ENCODE peak calls at places on chromosomes 1 and 21, in eight cellular contexts. B, N, R, S, W, I, Z and Y are unnamed samples. For H3K36me3, the result is how much of the 10 kb centered on the place peaks cover.

GRCh38 chr1:42934541-42935312 is 23.9 kb downstream of the SLC2A1 start:
- DNase-seq in B (no peak), N (no peak), R (no peak), S (no peak), W (no peak), I (no peak), Z (peak), Y (no peak)

GRCh38 chr21:25752389-25752788 is 17.6 kb downstream of the GABPA start:
- DNase-seq in B (no peak), N (no peak), R (no peak), S (no peak), W (no peak), I (no peak), Z (no peak), Y (no peak)

GRCh38 chr21:28427356-28428022 is 565.2 kb downstream of the LTN1 start:
- DNase-seq in B (peak), N (no peak), R (no peak), S (no peak), W (peak), I (no peak), Z (no peak), Y (peak)

GRCh38 chr21:42040411-42041180 is 30.4 kb upstream of the ZBTB21 start:
- DNase-seq in B (peak), N (no peak), R (no peak), S (peak), W (peak), I (no peak), Z (no peak), Y (peak)

GRCh38 chr1:33176362-33176850 is 5.4 kb downstream of the TRIM62 start:
- DNase-seq in B (peak), N (no peak), R (no peak), S (no peak), W (peak), I (no peak), Z (no peak), Y (no peak)

GRCh38 chr1:222786107-222786506 is 28.7 kb upstream of the DISP1 start:
- DNase-seq in B (no peak), N (no peak), R (no peak), S (no peak), W (no peak), I (no peak), Z (no peak), Y (peak)

GRCh38 chr1:214658785-214659184 is 55.8 kb downstream of the CENPF start:
- DNase-seq in B (peak), N (no peak), R (no peak), S (no peak), W (peak), I (no peak), Z (no peak), Y (peak)

GRCh38 chr1:159598196-159598595 is 10.6 kb downstream of the APCS start:
- DNase-seq in B (peak), N (no peak), R (no peak), S (no peak), W (peak), I (no peak), Z (no peak), Y (peak)

GRCh38 chr1:229209816-229210215 is 61.1 kb upstream of the RAB4A start:
- DNase-seq in B (no peak), N (no peak), R (no peak), S (no peak), W (peak), I (no peak), Z (no peak), Y (no peak)

GRCh38 chr1:109620890-109621289 is 1.3 kb downstream of the AMPD2 start:
- DNase-seq in B (peak), N (peak), R (peak), S (peak), W (peak), I (peak), Z (peak), Y (peak)

GRCh38 chr1:17869826-17870225 is 114.7 kb downstream of the ACTL8 start:
- DNase-seq in B (no peak), N (no peak), R (no peak), S (no peak), W (peak), I (no peak), Z (no peak), Y (no peak)

DNA sequence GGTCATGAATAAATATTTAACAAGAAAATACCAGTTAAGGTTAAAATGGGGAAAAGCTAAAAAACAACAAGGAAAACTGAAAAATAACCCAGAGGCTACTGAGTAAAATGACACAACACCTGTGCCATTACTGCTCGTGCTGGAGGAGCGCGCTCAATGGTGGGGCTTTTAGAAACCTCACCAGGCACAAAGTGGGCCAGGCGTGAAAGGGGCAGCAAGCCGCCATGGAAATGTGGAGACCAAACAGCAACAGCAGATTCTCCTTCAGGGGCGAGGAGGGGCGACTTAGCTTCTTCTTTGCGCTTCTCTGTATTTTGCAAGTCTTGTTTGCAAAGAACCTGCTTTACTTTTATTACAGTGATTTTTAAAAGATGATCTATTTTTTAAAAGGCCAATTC is 18.9 kb upstream of the SPATC1L start:
- DNase-seq in B (no peak), N (peak), R (peak), S (peak), W (no peak), I (no peak), Z (no peak), Y (no peak)
- H3K36me3 ChIP-seq in B (half or more), N (half or more), R (under half), S (half or more), W (under half), I (under half), Z (under half), Y (under half)

DNA sequence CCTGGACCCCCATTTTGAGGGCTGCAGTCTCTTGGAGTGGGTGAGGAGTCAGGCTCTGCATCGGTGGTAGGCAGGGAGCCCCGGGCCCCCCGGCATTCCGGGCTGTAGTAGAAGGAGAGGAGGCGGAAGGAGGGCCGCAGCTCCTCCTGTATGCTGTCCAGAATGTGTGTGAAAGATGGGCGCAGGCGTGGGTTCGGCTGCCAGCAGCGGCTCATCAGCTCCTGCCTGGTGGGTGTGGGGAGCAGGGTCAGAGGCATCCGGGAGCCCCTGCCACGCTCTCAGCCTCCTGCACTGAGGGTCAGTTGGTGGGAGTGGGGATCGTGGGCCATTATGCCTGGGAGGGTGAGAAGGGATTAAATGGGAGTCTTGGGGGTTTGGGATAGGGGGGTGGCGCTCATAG is 18.0 kb downstream of the INSRR start:
- DNase-seq in B (no peak), N (no peak), R (no peak), S (no peak), W (no peak), I (no peak), Z (no peak), Y (no peak)
- TF ChIP-seq CTCF in B (no peak), N (no peak), R (no peak), S (no peak), W (no peak), I (no peak), Z (no peak), Y (no peak)

DNA sequence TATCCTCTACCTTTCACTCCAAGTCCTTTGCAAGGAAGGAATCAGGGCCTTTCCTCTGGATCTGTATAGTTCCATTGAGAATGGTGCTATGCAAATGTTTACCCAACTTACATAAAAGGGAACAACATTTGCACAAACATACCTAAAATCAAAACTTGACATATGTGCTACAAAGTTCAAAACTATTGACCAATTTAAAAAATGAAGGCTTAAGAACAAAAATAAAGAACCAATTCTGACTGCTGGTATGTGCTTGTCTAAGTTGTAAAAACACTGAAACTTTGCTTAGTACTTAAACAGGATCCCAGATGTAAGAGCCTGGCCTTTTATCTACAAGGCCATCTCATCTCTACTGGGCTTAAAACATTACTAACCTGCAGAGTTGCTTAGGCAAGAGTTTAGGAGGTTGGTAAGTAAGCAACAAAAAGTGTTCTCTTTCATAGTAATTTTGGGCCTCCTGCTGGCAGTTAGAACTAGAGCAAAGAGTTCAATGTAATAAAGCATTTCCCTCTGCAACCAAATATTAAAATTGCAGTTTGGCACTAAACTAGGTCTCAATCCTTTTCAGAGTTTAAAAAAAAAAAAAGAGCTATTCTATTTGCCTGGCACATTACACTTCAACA is 2.0 kb downstream of the SCMH1 start:
- DNase-seq in B (peak), N (no peak), R (no peak), S (no peak), W (peak), I (no peak), Z (no peak), Y (peak)
- H3K4me3 ChIP-seq in B (no peak), N (peak), R (peak), S (no peak), W (no peak), I (no peak), Z (no peak), Y (no peak)

GRCh38 chr1:10291705-10292104 is 81.3 kb downstream of the KIF1B start:
- DNase-seq in B (no peak), N (no peak), R (no peak), S (no peak), W (no peak), I (no peak), Z (no peak), Y (no peak)
- H3K36me3 ChIP-seq in B (under half), N (half or more), R (under half), S (half or more), W (under half), I (under half), Z (under half), Y (under half)

GRCh38 chr1:27336756-27337155 is 5.1 kb upstream of the SYTL1 start:
- DNase-seq in B (no peak), N (no peak), R (no peak), S (no peak), W (no peak), I (no peak), Z (no peak), Y (no peak)

GRCh38 chr1:27342391-27342777 is 562 bp downstream of the SYTL1 start:
- DNase-seq in B (no peak), N (no peak), R (no peak), S (no peak), W (no peak), I (peak), Z (no peak), Y (no peak)

GRCh38 chr1:27338751-27339150 is 3.1 kb upstream of the SYTL1 start:
- DNase-seq in B (no peak), N (no peak), R (no peak), S (no peak), W (no peak), I (no peak), Z (no peak), Y (no peak)

GRCh38 chr1:27341525-27342252 is at the start of gene SYTL1:
- DNase-seq in B (peak), N (no peak), R (no peak), S (peak), W (peak), I (peak), Z (peak), Y (peak)

GRCh38 chr1:27339213-27339612 is 2.6 kb upstream of the SYTL1 start:
- DNase-seq in B (no peak), N (no peak), R (no peak), S (no peak), W (no peak), I (no peak), Z (no peak), Y (no peak)
- TF ChIP-seq CTCF in B (no peak), N (no peak), R (no peak), S (no peak), W (no peak), I (no peak), Z (no peak), Y (no peak)

GRCh38 chr1:182191716-182192115 is 130.2 kb upstream of the ZNF648 start:
- DNase-seq in B (no peak), N (no peak), R (no peak), S (no peak), W (no peak), I (no peak), Z (no peak), Y (no peak)

GRCh38 chr1:182189535-182190066 is 128.1 kb upstream of the ZNF648 start:
- DNase-seq in B (no peak), N (no peak), R (no peak), S (no peak), W (no peak), I (no peak), Z (no peak), Y (no peak)

GRCh38 chr1:182193908-182194550 is 132.5 kb upstream of the ZNF648 start:
- DNase-seq in B (peak), N (no peak), R (no peak), S (peak), W (peak), I (no peak), Z (no peak), Y (peak)

GRCh38 chr1:182195733-182196132 is 134.2 kb upstream of the ZNF648 start:
- DNase-seq in B (no peak), N (no peak), R (no peak), S (no peak), W (no peak), I (no peak), Z (no peak), Y (no peak)

DNA sequence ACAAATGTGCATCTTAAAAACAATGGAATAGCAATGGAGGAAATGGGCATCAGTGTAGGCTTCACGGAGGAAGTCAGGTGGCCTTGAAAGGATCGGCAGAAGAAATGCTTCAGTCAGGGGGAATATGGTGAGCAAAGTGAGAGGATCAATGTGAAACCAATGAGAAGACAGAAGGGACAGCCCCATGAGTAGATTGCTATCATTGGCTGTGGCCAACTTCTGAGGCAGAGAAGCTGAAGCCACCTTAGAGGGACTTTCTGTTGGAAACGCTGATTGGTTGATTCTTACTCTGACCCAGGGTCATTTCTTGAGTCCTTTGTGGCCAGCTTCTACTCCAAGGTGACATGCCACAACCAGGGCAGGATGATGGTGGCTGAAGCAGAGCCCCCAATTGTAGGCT is 130.7 kb upstream of the ZNF648 start:
- DNase-seq in B (no peak), N (no peak), R (no peak), S (no peak), W (no peak), I (no peak), Z (no peak), Y (no peak)
- H3K4me3 ChIP-seq in B (no peak), N (no peak), R (no peak), S (no peak), W (no peak), I (no peak), Z (no peak), Y (no peak)

GRCh38 chr1:30896905-30897304 is 11.7 kb downstream of the SDC3 start:
- DNase-seq in B (no peak), N (no peak), R (no peak), S (no peak), W (no peak), I (no peak), Z (no peak), Y (no peak)
- H3K36me3 ChIP-seq in B (under half), N (under half), R (under half), S (under half), W (under half), I (under half), Z (under half), Y (under half)

DNA sequence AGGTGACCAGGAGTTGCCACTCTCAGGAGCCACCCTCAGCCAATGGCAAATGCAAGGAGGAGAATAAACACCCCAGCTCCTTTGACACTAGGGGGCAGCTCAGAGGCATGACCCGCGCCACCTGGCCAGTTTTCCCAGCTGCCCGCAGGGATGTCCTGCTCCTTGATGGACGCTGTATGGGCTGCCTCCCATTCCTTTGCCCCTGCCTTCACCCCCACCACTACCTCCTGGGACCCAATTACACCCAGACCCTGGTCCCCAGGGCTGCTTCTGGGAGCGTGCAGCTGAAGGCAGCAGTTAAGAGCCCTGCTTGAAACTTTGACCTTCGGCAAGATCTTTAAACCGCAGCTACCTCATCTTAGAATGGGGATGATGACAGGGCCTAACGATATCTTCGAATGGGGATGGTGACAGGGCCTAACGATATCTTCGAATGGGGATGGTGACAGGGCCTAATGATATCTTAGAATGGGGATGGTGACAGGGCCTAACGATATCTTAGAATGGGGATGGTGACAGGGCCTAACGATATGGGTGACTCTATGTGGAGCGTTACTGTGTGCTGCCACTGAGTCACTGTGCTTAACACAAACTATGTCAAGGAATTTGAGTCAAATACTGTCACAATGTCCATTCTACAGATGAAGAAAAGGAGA is 163.0 kb upstream of the KAZN start:
- DNase-seq in B (no peak), N (no peak), R (peak), S (no peak), W (no peak), I (no peak), Z (no peak), Y (no peak)
- TF ChIP-seq CTCF in B (no peak), N (peak), R (peak), S (peak), W (no peak), I (no peak), Z (no peak), Y (no peak)